ENCODE peak calls at places on chromosomes 3 and 15, in four cellular contexts. Z, I, T and G are unnamed samples.

GRCh38 chr3:159848348-159849118 is 140.1 kb upstream of the IL12A start:
- DNase-seq in Z (no peak), I (peak; percentile 31), T (no peak), G (no peak)

GRCh38 chr3:108117245-108117644 is 26.4 kb upstream of the CD47 start:
- DNase-seq in Z (no peak), I (peak; percentile 38), T (peak; percentile 57), G (no peak)

GRCh38 chr3:173214576-173214975 is 73.5 kb upstream of the SPATA16 start:
- DNase-seq in Z (peak; percentile 30), I (no peak), T (no peak), G (peak; percentile 21)

GRCh38 chr15:88072598-88073385 is 183.7 kb downstream of the NTRK3 start:
- DNase-seq in Z (no peak), I (no peak), T (no peak), G (no peak)

GRCh38 chr3:14352002-14352627 is 50.3 kb upstream of the SLC6A6 start:
- DNase-seq in Z (peak; percentile 81), I (no peak), T (peak; percentile 26), G (peak; percentile 76)

GRCh38 chr3:36677331-36678007 is 86.9 kb downstream of the DCLK3 start:
- DNase-seq in Z (peak; percentile 95), I (peak; percentile 81), T (peak; percentile 97), G (no peak)

GRCh38 chr3:140941434-140942220 is at the start of gene SLC25A36:
- DNase-seq in Z (peak; percentile 100), I (peak; percentile 97), T (peak; percentile 96), G (peak; percentile 97)

GRCh38 chr3:18338827-18339226 is 86.3 kb downstream of the SATB1 start:
- DNase-seq in Z (no peak), I (no peak), T (no peak), G (no peak)

GRCh38 chr15:25739687-25740121 is 123.4 kb downstream of the ATP10A start:
- DNase-seq in Z (peak; percentile 46), I (peak; percentile 57), T (peak; percentile 38), G (peak; percentile 34)

GRCh38 chr3:154888386-154888785 is 191.7 kb upstream of the MME start:
- DNase-seq in Z (no peak), I (no peak), T (no peak), G (no peak)

GRCh38 chr15:99365232-99365631 is 114.0 kb downstream of the LRRC28 start:
- DNase-seq in Z (no peak), I (no peak), T (no peak), G (no peak)

GRCh38 chr15:93485438-93485837 is 396.4 kb upstream of the RGMA start:
- DNase-seq in Z (no peak), I (no peak), T (no peak), G (no peak)

GRCh38 chr3:192331749-192332385 is 395.5 kb downstream of the FGF12 start:
- DNase-seq in Z (no peak), I (no peak), T (no peak), G (no peak)
- H3K4me3 ChIP-seq in Z (no peak overlapping the region), I (no peak overlapping the region), T (no peak overlapping the region), G (no peak overlapping the region)

DNA sequence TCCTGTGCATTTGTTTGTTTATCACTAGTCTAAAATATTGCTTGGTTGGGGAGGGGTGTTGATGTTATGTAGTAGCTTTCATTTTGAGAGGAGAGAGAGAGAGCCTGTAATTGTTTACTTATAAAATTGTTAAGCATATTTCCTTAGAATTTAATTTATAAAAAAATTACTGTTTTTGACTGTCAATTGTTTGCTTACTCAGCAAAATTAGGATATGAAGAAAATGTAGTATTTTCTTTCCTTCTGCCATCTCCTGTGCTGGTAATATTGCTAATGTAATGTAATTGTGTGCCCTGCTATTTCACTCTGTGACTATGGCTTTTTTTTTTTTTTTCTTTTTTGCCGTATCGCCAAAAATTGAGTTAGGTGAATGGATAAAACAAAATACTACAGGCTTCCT is 3.5 kb downstream of the U2SURP start:
- DNase-seq in Z (no peak), I (no peak), T (no peak), G (no peak)
- H3K4me3 ChIP-seq in Z (no peak overlapping the region), I (no peak overlapping the region), T (no peak overlapping the region), G (peak overlapping the region; percentile 4)

GRCh38 chr3:186665484-186666188 is at the start of gene HRG:
- DNase-seq in Z (no peak), I (no peak), T (no peak), G (no peak)

GRCh38 chr3:186669378-186670084 is 3.7 kb downstream of the HRG start:
- DNase-seq in Z (peak; percentile 32), I (no peak), T (peak; percentile 57), G (no peak)

GRCh38 chr3:186668426-186668825 is 2.6 kb downstream of the HRG start:
- DNase-seq in Z (peak; percentile 59), I (no peak), T (no peak), G (no peak)

GRCh38 chr3:186670148-186670547 is 4.3 kb downstream of the HRG start:
- DNase-seq in Z (no peak), I (no peak), T (peak; percentile 13), G (no peak)

DNA sequence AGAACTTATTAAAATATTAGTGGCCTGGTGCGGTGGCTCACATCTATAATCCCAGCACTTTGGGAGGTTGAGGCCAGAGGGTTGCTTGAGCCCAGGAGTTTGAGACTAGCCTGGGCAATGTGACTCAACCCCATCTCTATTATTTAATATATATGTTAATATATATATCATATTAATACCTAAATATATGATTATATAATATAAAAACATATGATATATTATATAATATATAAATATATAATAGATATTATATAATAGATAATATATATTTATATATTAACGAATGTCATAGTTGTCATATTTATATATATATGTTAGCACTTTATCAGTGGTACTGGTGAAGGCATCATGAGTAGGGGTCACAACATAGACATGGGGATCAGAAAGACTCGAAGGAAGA is 5.2 kb downstream of the HRG start:
- DNase-seq in Z (no peak), I (no peak), T (no peak), G (no peak)
- H3K4me3 ChIP-seq in Z (no peak overlapping the region), I (no peak overlapping the region), T (no peak overlapping the region), G (no peak overlapping the region)

GRCh38 chr15:22981336-22981840 is 1.2 kb upstream of the CYFIP1 start:
- DNase-seq in Z (no peak), I (no peak), T (no peak), G (no peak)
- H3K4me3 ChIP-seq in Z (no peak overlapping the region), I (no peak overlapping the region), T (peak overlapping the region; percentile 86), G (peak overlapping the region; percentile 76)

GRCh38 chr3:43687499-43687811 is 3.3 kb upstream of the ABHD5 start:
- DNase-seq in Z (no peak), I (no peak), T (no peak), G (no peak)

GRCh38 chr3:43685921-43686320 is 4.8 kb upstream of the ABHD5 start:
- DNase-seq in Z (no peak), I (no peak), T (no peak), G (no peak)

GRCh38 chr3:43686700-43687498 is 3.8 kb upstream of the ABHD5 start:
- DNase-seq in Z (no peak), I (no peak), T (no peak), G (no peak)

GRCh38 chr3:43686333-43686699 is 4.4 kb upstream of the ABHD5 start:
- DNase-seq in Z (no peak), I (no peak), T (no peak), G (no peak)

GRCh38 chr3:43684944-43685343 is 5.8 kb upstream of the ABHD5 start:
- DNase-seq in Z (no peak), I (no peak), T (no peak), G (no peak)
- H3K4me3 ChIP-seq in Z (no peak overlapping the region), I (no peak overlapping the region), T (no peak overlapping the region), G (no peak overlapping the region)

DNA sequence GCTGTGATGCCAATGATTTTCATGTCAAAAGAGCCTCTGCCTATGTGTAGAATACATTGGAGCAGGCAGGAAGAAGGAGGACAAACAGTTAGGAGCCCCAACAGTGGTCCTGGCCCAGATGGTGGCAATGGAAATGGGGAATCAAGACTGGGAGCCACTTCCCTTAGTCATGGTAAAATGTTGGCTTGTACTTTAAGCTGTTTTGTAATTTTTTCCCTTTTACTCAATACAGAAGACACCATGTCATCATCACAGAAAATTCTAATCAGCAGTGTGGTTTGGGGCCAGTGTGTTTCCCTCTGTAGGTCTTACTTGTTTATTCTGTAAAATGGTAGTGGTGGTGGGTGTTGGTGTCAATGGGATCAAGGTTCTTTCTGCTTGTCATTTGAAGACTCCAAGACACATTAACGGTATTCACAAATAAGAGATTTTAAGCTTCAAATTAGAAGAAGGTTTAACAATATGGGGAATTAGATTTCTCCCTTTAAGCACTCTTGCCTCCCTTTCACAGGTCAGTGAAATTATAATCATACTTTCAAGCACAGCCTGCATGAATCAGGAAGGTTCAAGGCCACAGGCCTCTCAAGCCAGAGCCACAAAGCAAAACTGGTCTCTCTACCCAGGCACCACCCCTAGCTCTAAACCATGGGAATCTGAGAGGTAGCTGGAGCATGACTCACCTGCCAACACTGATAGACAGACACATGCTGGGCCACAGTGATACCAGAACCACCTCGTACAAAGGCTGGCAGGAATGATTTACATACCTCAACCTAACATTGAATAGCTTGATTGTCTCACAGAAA is 24.9 kb downstream of the SIAH2 start:
- DNase-seq in Z (peak; percentile 95), I (peak; percentile 57), T (peak; percentile 60), G (no peak)
- H3K4me3 ChIP-seq in Z (no peak overlapping the region), I (no peak overlapping the region), T (no peak overlapping the region), G (no peak overlapping the region)